ENCODE peak calls at places on chromosome 3, in four cellular contexts. A is heart right ventricle, P is mammary epithelial cell, M is astrocyte. R is an unnamed sample. For H3K4me1, the result is how much of the 10 kb centered on the place peaks cover.

GRCh38 chr3:139313921-139314320 is 29.9 kb upstream of the MRPS22 start:
- DNase-seq in A (no peak), M (no peak), P (no peak), R (no peak)

GRCh38 chr3:65828706-65829105 is 210.0 kb downstream of the MAGI1 start:
- DNase-seq in A (no peak), P (peak), M (peak), R (peak)

GRCh38 chr3:150384517-150385212 is 23.4 kb upstream of the TSC22D2 start:
- DNase-seq in M (no peak), P (no peak), A (no peak), R (no peak)

GRCh38 chr3:59273976-59274375 is 224.2 kb upstream of the CFAP20DC start:
- DNase-seq in A (no peak), P (no peak), M (peak), R (peak)

GRCh38 chr3:51980253-51980652 is 3.1 kb upstream of the ACY1 start:
- DNase-seq in P (no peak), A (no peak), M (no peak), R (no peak)

GRCh38 chr3:161796312-161796711 is 299.7 kb downstream of the OTOL1 start:
- DNase-seq in A (no peak), P (no peak), M (no peak), R (no peak)

GRCh38 chr3:127264292-127264691 is 23.6 kb downstream of the PRR20G start:
- DNase-seq in M (peak), P (peak), A (no peak), R (peak)

GRCh38 chr3:10376353-10376752 is 55.4 kb upstream of the SEC13 start:
- DNase-seq in P (no peak), M (no peak), A (no peak), R (no peak)

GRCh38 chr3:72152551-72153476 is 367.9 kb upstream of the PROK2 start:
- DNase-seq in M (peak), P (peak), A (peak), R (peak)

GRCh38 chr3:66991478-66991877 is 6.6 kb upstream of the KBTBD8 start:
- DNase-seq in P (peak), M (peak), A (no peak), R (peak)

GRCh38 chr3:50559702-50560101 is 7.8 kb downstream of the C3orf18 start:
- DNase-seq in P (no peak), M (no peak), A (no peak), R (peak)

GRCh38 chr3:184791134-184791533 is 20.8 kb upstream of the VPS8 start:
- DNase-seq in P (no peak), A (no peak), M (no peak), R (no peak)

GRCh38 chr3:14157951-14158350 is 20.4 kb downstream of the XPC start:
- DNase-seq in P (no peak), M (no peak), A (no peak), R (no peak)

GRCh38 chr3:16841906-16842709 is 42.6 kb upstream of the PLCL2 start:
- DNase-seq in P (no peak), A (no peak), M (no peak), R (no peak)

GRCh38 chr3:46681387-46681786 is 12.1 kb downstream of the ALS2CL start:
- DNase-seq in M (no peak), A (no peak), P (no peak), R (no peak)

GRCh38 chr3:151544164-151544548 is 83.3 kb upstream of the IGSF10 start:
- DNase-seq in P (no peak), A (no peak), M (no peak), R (no peak)

GRCh38 chr3:114411811-114412803 is 118.3 kb downstream of the TIGIT start:
- DNase-seq in A (no peak), M (peak), P (peak), R (peak)

GRCh38 chr3:38267689-38268477 is 2.3 kb downstream of the SLC22A13 start:
- DNase-seq in M (no peak), A (no peak), P (no peak), R (no peak)

GRCh38 chr3:105686324-105686897 is 182.4 kb downstream of the CBLB start:
- DNase-seq in M (no peak), A (no peak), P (no peak), R (peak)

GRCh38 chr3:14290631-14291385 is 111.6 kb upstream of the SLC6A6 start:
- DNase-seq in A (no peak), M (no peak), P (no peak), R (no peak)

GRCh38 chr3:132543016-132543739 is 53.9 kb upstream of the ACKR4 start:
- DNase-seq in A (no peak), P (peak), M (peak), R (peak)

GRCh38 chr3:195094211-195094921 is 176.6 kb downstream of the XXYLT1 start:
- DNase-seq in P (no peak), A (no peak), M (no peak), R (no peak)

GRCh38 chr3:76497636-76498035 is 542.3 kb upstream of the ROBO2 start:
- DNase-seq in M (peak), P (no peak), A (no peak), R (peak)

GRCh38 chr3:31802981-31803380 is 178.1 kb downstream of the OSBPL10 start:
- DNase-seq in P (no peak), A (no peak), M (no peak), R (no peak)

GRCh38 chr3:30646961-30647752 is 40.8 kb downstream of the TGFBR2 start:
- DNase-seq in P (no peak), M (no peak), A (no peak), R (no peak)

GRCh38 chr3:71428841-71429609 is 154.5 kb downstream of the FOXP1 start:
- DNase-seq in P (peak), M (peak), A (peak), R (peak)

GRCh38 chr3:46847744-46848143 is 15.5 kb downstream of the MYL3 start:
- DNase-seq in M (no peak), A (no peak), P (no peak), R (no peak)

GRCh38 chr3:155281892-155282291 is 11.6 kb downstream of the STRIT1 start:
- DNase-seq in P (no peak), A (no peak), M (peak), R (peak)

GRCh38 chr3:25785826-25786225 is 2.6 kb upstream of the NGLY1 start:
- DNase-seq in M (no peak), A (no peak), P (peak), R (peak)

GRCh38 chr3:112818289-112818688 is 28.4 kb downstream of the CD200R1L start:
- DNase-seq in M (no peak), A (no peak), P (peak), R (peak)

GRCh38 chr3:140216249-140216648 is 281.3 kb downstream of the CLSTN2 start:
- DNase-seq in A (no peak), M (no peak), P (peak), R (peak)

DNA sequence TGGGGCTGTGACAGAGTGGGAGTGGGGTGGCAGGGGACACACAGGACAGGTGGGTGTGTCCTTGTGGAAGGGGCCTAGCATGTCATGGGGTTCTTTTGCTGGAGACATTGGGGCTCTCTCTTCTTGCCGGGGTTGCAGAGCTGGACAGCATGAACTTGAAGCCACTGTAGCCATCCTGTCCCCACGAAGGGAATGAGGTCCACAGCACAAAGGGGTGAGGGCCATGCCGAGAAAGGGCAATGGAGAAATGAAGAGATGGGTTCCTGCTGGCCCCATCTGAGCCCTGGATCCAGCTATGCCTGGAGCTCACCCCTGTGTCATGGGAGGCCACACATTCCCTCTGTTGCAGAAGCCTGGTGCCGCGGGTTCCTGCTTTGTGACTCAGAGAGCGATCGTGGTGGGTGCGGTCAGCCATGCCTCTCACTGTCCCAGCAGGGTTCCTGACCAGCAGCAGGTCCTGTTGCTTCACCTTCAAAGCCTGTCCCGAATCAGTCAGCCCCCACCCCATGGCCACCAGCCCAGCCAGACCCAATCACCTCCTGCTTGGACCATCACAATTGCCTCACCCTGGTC is 50.0 kb downstream of the DNAJB8 start:
- DNase-seq in P (peak), M (peak), A (no peak), R (peak)
- H3K4me1 ChIP-seq in P (under half), M (under half), A (under half), R (under half)

GRCh38 chr3:11662392-11662990 is 18.8 kb upstream of the VGLL4 start:
- DNase-seq in A (no peak), M (no peak), P (peak), R (peak)
- H3K27ac ChIP-seq in A (no peak), M (no peak), P (no peak), R (no peak)

GRCh38 chr3:149369991-149370866 is 7.2 kb downstream of the TM4SF1 start:
- DNase-seq in M (no peak), P (peak), A (no peak), R (no peak)
- H3K4me1 ChIP-seq in M (under half), P (half or more), A (under half), R (under half)

GRCh38 chr3:68892297-68892696 is 40.0 kb downstream of the TAFA4 start:
- DNase-seq in A (no peak), M (no peak), P (no peak), R (no peak)

GRCh38 chr3:68893600-68894239 is 38.6 kb downstream of the TAFA4 start:
- DNase-seq in P (peak), M (peak), A (no peak), R (peak)

GRCh38 chr3:68889328-68889727 is 43.0 kb downstream of the TAFA4 start:
- DNase-seq in P (no peak), A (no peak), M (no peak), R (no peak)
- H3K27ac ChIP-seq in P (no peak), A (no peak), M (no peak), R (no peak)

GRCh38 chr3:177596248-177596821 is 399.1 kb upstream of the TBL1XR1 start:
- DNase-seq in P (peak), M (peak), A (no peak), R (peak)
- H3K4me1 ChIP-seq in P (half or more), M (under half), A (under half), R (half or more)

DNA sequence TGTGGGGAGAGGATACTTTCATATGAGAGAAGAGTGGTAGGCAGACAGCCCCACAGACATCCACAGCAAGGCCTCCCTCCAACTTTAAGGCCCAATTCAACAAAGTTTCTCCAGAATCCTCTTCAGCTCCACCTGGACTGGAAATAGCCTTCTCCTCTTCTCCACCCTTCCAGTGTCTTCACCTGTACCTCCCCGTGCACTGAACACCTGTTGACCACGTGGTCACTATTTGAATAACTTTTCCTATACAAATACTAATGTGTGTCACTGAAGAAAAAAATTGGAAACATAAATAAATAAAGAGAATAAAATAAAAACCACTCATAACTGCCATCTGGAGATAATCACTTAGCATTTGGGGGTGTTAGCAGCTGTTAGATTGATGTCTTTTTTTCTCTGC is 52.9 kb downstream of the CCNL1 start:
- DNase-seq in A (no peak), M (no peak), P (no peak), R (no peak)
- H3K27ac ChIP-seq in A (no peak), M (no peak), P (no peak), R (no peak)

R was measured in GM23248.